ENCODE peak calls at places on chromosomes 6 and 20, in five cellular contexts. One of them, this sample, is unnamed.

GRCh38 chr6:89272611-89273010 is 42.5 kb downstream of the GABRR2 start:
- DNase-seq in SHP77: no peak
- DNase-seq in natural killer cell treated with Interleukin-12 subunit alpha and Interleukin-12 subunit beta and Interleukin-15 and Interleukin-18, amount 100 ng/mL, for 72 hours: no peak
- DNase-seq in T follicular helper cell: no peak
- DNase-seq in NCI-H1092 treated with DMSO at 0.1 percent for 48 hours: no peak
- DNase-seq in this sample: no peak

GRCh38 chr6:25691885-25692284 is 39.9 kb downstream of the SCGN start:
- DNase-seq in T follicular helper cell: no peak
- DNase-seq in NCI-H1092 treated with DMSO at 0.1 percent for 48 hours: no peak
- DNase-seq in SHP77: no peak
- DNase-seq in natural killer cell treated with Interleukin-12 subunit alpha and Interleukin-12 subunit beta and Interleukin-15 and Interleukin-18, amount 100 ng/mL, for 72 hours: no peak
- DNase-seq in this sample: no peak

GRCh38 chr6:99026135-99026534 is 78.4 kb upstream of the FBXL4 start:
- DNase-seq in natural killer cell treated with Interleukin-12 subunit alpha and Interleukin-12 subunit beta and Interleukin-15 and Interleukin-18, amount 100 ng/mL, for 72 hours: no peak
- DNase-seq in T follicular helper cell: no peak
- DNase-seq in NCI-H1092 treated with DMSO at 0.1 percent for 48 hours: no peak
- DNase-seq in SHP77: no peak
- DNase-seq in this sample: no peak

GRCh38 chr6:36839819-36840379 is 655 bp upstream of the CPNE5 start:
- DNase-seq in NCI-H1092 treated with DMSO at 0.1 percent for 48 hours: peak; percentile 22
- DNase-seq in SHP77: no peak
- DNase-seq in natural killer cell treated with Interleukin-12 subunit alpha and Interleukin-12 subunit beta and Interleukin-15 and Interleukin-18, amount 100 ng/mL, for 72 hours: no peak
- DNase-seq in T follicular helper cell: peak; percentile 20
- DNase-seq in this sample: no peak

GRCh38 chr6:149150999-149151398 is 166.5 kb upstream of the TAB2 start:
- DNase-seq in SHP77: no peak
- DNase-seq in T follicular helper cell: no peak
- DNase-seq in NCI-H1092 treated with DMSO at 0.1 percent for 48 hours: no peak
- DNase-seq in natural killer cell treated with Interleukin-12 subunit alpha and Interleukin-12 subunit beta and Interleukin-15 and Interleukin-18, amount 100 ng/mL, for 72 hours: no peak
- DNase-seq in this sample: no peak

GRCh38 chr20:45407783-45408645 is at the start of gene DBNDD2:
- DNase-seq in SHP77: no peak
- DNase-seq in NCI-H1092 treated with DMSO at 0.1 percent for 48 hours: no peak
- DNase-seq in natural killer cell treated with Interleukin-12 subunit alpha and Interleukin-12 subunit beta and Interleukin-15 and Interleukin-18, amount 100 ng/mL, for 72 hours: no peak
- DNase-seq in T follicular helper cell: no peak
- DNase-seq in this sample: no peak

GRCh38 chr20:58547527-58548475 is 32.6 kb upstream of the APCDD1L start:
- DNase-seq in natural killer cell treated with Interleukin-12 subunit alpha and Interleukin-12 subunit beta and Interleukin-15 and Interleukin-18, amount 100 ng/mL, for 72 hours: no peak
- DNase-seq in SHP77: no peak
- DNase-seq in T follicular helper cell: no peak
- DNase-seq in NCI-H1092 treated with DMSO at 0.1 percent for 48 hours: no peak
- DNase-seq in this sample: no peak

GRCh38 chr20:9615118-9615517 is 100.7 kb downstream of the LAMP5 start:
- DNase-seq in T follicular helper cell: no peak
- DNase-seq in natural killer cell treated with Interleukin-12 subunit alpha and Interleukin-12 subunit beta and Interleukin-15 and Interleukin-18, amount 100 ng/mL, for 72 hours: no peak
- DNase-seq in SHP77: no peak
- DNase-seq in NCI-H1092 treated with DMSO at 0.1 percent for 48 hours: no peak
- DNase-seq in this sample: no peak

GRCh38 chr20:36606171-36607116 is 865 bp downstream of the RAB5IF start:
- DNase-seq in SHP77: no peak
- DNase-seq in NCI-H1092 treated with DMSO at 0.1 percent for 48 hours: no peak
- DNase-seq in T follicular helper cell: no peak
- DNase-seq in natural killer cell treated with Interleukin-12 subunit alpha and Interleukin-12 subunit beta and Interleukin-15 and Interleukin-18, amount 100 ng/mL, for 72 hours: no peak
- DNase-seq in this sample: no peak

GRCh38 chr6:19180348-19181073 is 656.7 kb upstream of the ID4 start:
- DNase-seq in natural killer cell treated with Interleukin-12 subunit alpha and Interleukin-12 subunit beta and Interleukin-15 and Interleukin-18, amount 100 ng/mL, for 72 hours: no peak
- DNase-seq in T follicular helper cell: no peak
- DNase-seq in NCI-H1092 treated with DMSO at 0.1 percent for 48 hours: no peak
- DNase-seq in SHP77: no peak
- DNase-seq in this sample: no peak

GRCh38 chr6:160955508-160956295 is 35.9 kb upstream of the MAP3K4 start:
- DNase-seq in natural killer cell treated with Interleukin-12 subunit alpha and Interleukin-12 subunit beta and Interleukin-15 and Interleukin-18, amount 100 ng/mL, for 72 hours: no peak
- DNase-seq in NCI-H1092 treated with DMSO at 0.1 percent for 48 hours: no peak
- DNase-seq in T follicular helper cell: no peak
- DNase-seq in SHP77: no peak
- DNase-seq in this sample: no peak

GRCh38 chr6:15023448-15023847 is 222.4 kb upstream of the JARID2 start:
- DNase-seq in NCI-H1092 treated with DMSO at 0.1 percent for 48 hours: no peak
- DNase-seq in SHP77: no peak
- DNase-seq in T follicular helper cell: no peak
- DNase-seq in natural killer cell treated with Interleukin-12 subunit alpha and Interleukin-12 subunit beta and Interleukin-15 and Interleukin-18, amount 100 ng/mL, for 72 hours: peak; percentile 91
- DNase-seq in this sample: no peak

GRCh38 chr6:52157301-52157930 is 28.8 kb upstream of the IL17A start:
- DNase-seq in T follicular helper cell: no peak
- DNase-seq in natural killer cell treated with Interleukin-12 subunit alpha and Interleukin-12 subunit beta and Interleukin-15 and Interleukin-18, amount 100 ng/mL, for 72 hours: no peak
- DNase-seq in SHP77: no peak
- DNase-seq in NCI-H1092 treated with DMSO at 0.1 percent for 48 hours: no peak
- DNase-seq in this sample: no peak

GRCh38 chr20:62886709-62887058 is 25.1 kb upstream of the TCFL5 start:
- DNase-seq in SHP77: no peak
- DNase-seq in natural killer cell treated with Interleukin-12 subunit alpha and Interleukin-12 subunit beta and Interleukin-15 and Interleukin-18, amount 100 ng/mL, for 72 hours: no peak
- DNase-seq in T follicular helper cell: no peak
- DNase-seq in NCI-H1092 treated with DMSO at 0.1 percent for 48 hours: no peak
- DNase-seq in this sample: no peak

GRCh38 chr6:119348308-119349040 is 1.1 kb downstream of the MAN1A1 start:
- DNase-seq in SHP77: no peak
- DNase-seq in natural killer cell treated with Interleukin-12 subunit alpha and Interleukin-12 subunit beta and Interleukin-15 and Interleukin-18, amount 100 ng/mL, for 72 hours: peak; percentile 65
- DNase-seq in T follicular helper cell: no peak
- DNase-seq in NCI-H1092 treated with DMSO at 0.1 percent for 48 hours: no peak
- DNase-seq in this sample: no peak

GRCh38 chr6:33313709-33314514 is at the start of gene TAPBP:
- DNase-seq in natural killer cell treated with Interleukin-12 subunit alpha and Interleukin-12 subunit beta and Interleukin-15 and Interleukin-18, amount 100 ng/mL, for 72 hours: peak; percentile 93
- DNase-seq in SHP77: peak; percentile 19
- DNase-seq in NCI-H1092 treated with DMSO at 0.1 percent for 48 hours: peak; percentile 34
- DNase-seq in T follicular helper cell: peak; percentile 79
- DNase-seq in this sample: peak; percentile 83

GRCh38 chr6:48826318-48826595 is 636.8 kb downstream of the MMUT start:
- DNase-seq in T follicular helper cell: no peak
- DNase-seq in SHP77: no peak
- DNase-seq in natural killer cell treated with Interleukin-12 subunit alpha and Interleukin-12 subunit beta and Interleukin-15 and Interleukin-18, amount 100 ng/mL, for 72 hours: no peak
- DNase-seq in NCI-H1092 treated with DMSO at 0.1 percent for 48 hours: no peak
- DNase-seq in this sample: no peak

GRCh38 chr6:42226251-42227143 is 8.8 kb upstream of the MRPS10 start:
- DNase-seq in SHP77: no peak
- DNase-seq in T follicular helper cell: no peak
- DNase-seq in natural killer cell treated with Interleukin-12 subunit alpha and Interleukin-12 subunit beta and Interleukin-15 and Interleukin-18, amount 100 ng/mL, for 72 hours: no peak
- DNase-seq in NCI-H1092 treated with DMSO at 0.1 percent for 48 hours: no peak
- DNase-seq in this sample: no peak

GRCh38 chr20:50312682-50313187 is 122.1 kb downstream of the CEBPB start:
- DNase-seq in natural killer cell treated with Interleukin-12 subunit alpha and Interleukin-12 subunit beta and Interleukin-15 and Interleukin-18, amount 100 ng/mL, for 72 hours: no peak
- DNase-seq in NCI-H1092 treated with DMSO at 0.1 percent for 48 hours: no peak
- DNase-seq in SHP77: no peak
- DNase-seq in T follicular helper cell: no peak
- DNase-seq in this sample: no peak

GRCh38 chr6:76420094-76420493 is 347.6 kb upstream of the IMPG1 start:
- DNase-seq in T follicular helper cell: no peak
- DNase-seq in NCI-H1092 treated with DMSO at 0.1 percent for 48 hours: no peak
- DNase-seq in SHP77: no peak
- DNase-seq in natural killer cell treated with Interleukin-12 subunit alpha and Interleukin-12 subunit beta and Interleukin-15 and Interleukin-18, amount 100 ng/mL, for 72 hours: no peak
- DNase-seq in this sample: no peak

GRCh38 chr6:167705211-167705750 is 121.4 kb upstream of the AFDN start:
- DNase-seq in T follicular helper cell: no peak
- DNase-seq in natural killer cell treated with Interleukin-12 subunit alpha and Interleukin-12 subunit beta and Interleukin-15 and Interleukin-18, amount 100 ng/mL, for 72 hours: no peak
- DNase-seq in NCI-H1092 treated with DMSO at 0.1 percent for 48 hours: no peak
- DNase-seq in SHP77: no peak
- DNase-seq in this sample: no peak

GRCh38 chr6:96611342-96611964 is 48.5 kb downstream of the FHL5 start:
- DNase-seq in T follicular helper cell: no peak
- DNase-seq in natural killer cell treated with Interleukin-12 subunit alpha and Interleukin-12 subunit beta and Interleukin-15 and Interleukin-18, amount 100 ng/mL, for 72 hours: no peak
- DNase-seq in SHP77: no peak
- DNase-seq in NCI-H1092 treated with DMSO at 0.1 percent for 48 hours: no peak
- DNase-seq in this sample: no peak

GRCh38 chr6:104625536-104625935 is 234.2 kb downstream of the HACE1 start:
- DNase-seq in T follicular helper cell: no peak
- DNase-seq in NCI-H1092 treated with DMSO at 0.1 percent for 48 hours: no peak
- DNase-seq in SHP77: no peak
- DNase-seq in natural killer cell treated with Interleukin-12 subunit alpha and Interleukin-12 subunit beta and Interleukin-15 and Interleukin-18, amount 100 ng/mL, for 72 hours: no peak
- DNase-seq in this sample: no peak

GRCh38 chr20:58137236-58137635 is 91.2 kb downstream of the ANKRD60 start:
- DNase-seq in natural killer cell treated with Interleukin-12 subunit alpha and Interleukin-12 subunit beta and Interleukin-15 and Interleukin-18, amount 100 ng/mL, for 72 hours: no peak
- DNase-seq in NCI-H1092 treated with DMSO at 0.1 percent for 48 hours: no peak
- DNase-seq in T follicular helper cell: no peak
- DNase-seq in SHP77: no peak
- DNase-seq in this sample: no peak

GRCh38 chr6:109702797-109703196 is 11.7 kb downstream of the FIG4 start:
- DNase-seq in SHP77: no peak
- DNase-seq in natural killer cell treated with Interleukin-12 subunit alpha and Interleukin-12 subunit beta and Interleukin-15 and Interleukin-18, amount 100 ng/mL, for 72 hours: no peak
- DNase-seq in T follicular helper cell: no peak
- DNase-seq in NCI-H1092 treated with DMSO at 0.1 percent for 48 hours: no peak
- DNase-seq in this sample: no peak

GRCh38 chr6:24879351-24879750 is 56.4 kb downstream of the RIPOR2 start:
- DNase-seq in natural killer cell treated with Interleukin-12 subunit alpha and Interleukin-12 subunit beta and Interleukin-15 and Interleukin-18, amount 100 ng/mL, for 72 hours: no peak
- DNase-seq in SHP77: no peak
- DNase-seq in NCI-H1092 treated with DMSO at 0.1 percent for 48 hours: no peak
- DNase-seq in T follicular helper cell: no peak
- DNase-seq in this sample: no peak

GRCh38 chr6:102759415-102759814 is 1365.9 kb downstream of the GRIK2 start:
- DNase-seq in T follicular helper cell: no peak
- DNase-seq in natural killer cell treated with Interleukin-12 subunit alpha and Interleukin-12 subunit beta and Interleukin-15 and Interleukin-18, amount 100 ng/mL, for 72 hours: no peak
- DNase-seq in NCI-H1092 treated with DMSO at 0.1 percent for 48 hours: no peak
- DNase-seq in SHP77: no peak
- DNase-seq in this sample: no peak

GRCh38 chr20:4512891-4513550 is 208.7 kb upstream of the PRND start:
- DNase-seq in SHP77: no peak
- DNase-seq in T follicular helper cell: no peak
- DNase-seq in NCI-H1092 treated with DMSO at 0.1 percent for 48 hours: no peak
- DNase-seq in natural killer cell treated with Interleukin-12 subunit alpha and Interleukin-12 subunit beta and Interleukin-15 and Interleukin-18, amount 100 ng/mL, for 72 hours: no peak
- DNase-seq in this sample: no peak

GRCh38 chr6:79215233-79215824 is 19.2 kb downstream of the HMGN3 start:
- DNase-seq in T follicular helper cell: no peak
- DNase-seq in SHP77: no peak
- DNase-seq in natural killer cell treated with Interleukin-12 subunit alpha and Interleukin-12 subunit beta and Interleukin-15 and Interleukin-18, amount 100 ng/mL, for 72 hours: no peak
- DNase-seq in NCI-H1092 treated with DMSO at 0.1 percent for 48 hours: no peak
- DNase-seq in this sample: no peak

GRCh38 chr20:44279228-44279627 is 31.8 kb downstream of the FITM2 start:
- DNase-seq in T follicular helper cell: no peak
- DNase-seq in NCI-H1092 treated with DMSO at 0.1 percent for 48 hours: no peak
- DNase-seq in SHP77: no peak
- DNase-seq in natural killer cell treated with Interleukin-12 subunit alpha and Interleukin-12 subunit beta and Interleukin-15 and Interleukin-18, amount 100 ng/mL, for 72 hours: no peak
- DNase-seq in this sample: no peak

GRCh38 chr6:151095538-151096254 is 144.1 kb upstream of the AKAP12 start:
- DNase-seq in NCI-H1092 treated with DMSO at 0.1 percent for 48 hours: no peak
- DNase-seq in T follicular helper cell: no peak
- DNase-seq in SHP77: no peak
- DNase-seq in natural killer cell treated with Interleukin-12 subunit alpha and Interleukin-12 subunit beta and Interleukin-15 and Interleukin-18, amount 100 ng/mL, for 72 hours: no peak
- DNase-seq in this sample: no peak

GRCh38 chr6:12291785-12292604 is 1.8 kb downstream of the EDN1 start:
- DNase-seq in natural killer cell treated with Interleukin-12 subunit alpha and Interleukin-12 subunit beta and Interleukin-15 and Interleukin-18, amount 100 ng/mL, for 72 hours: no peak
- DNase-seq in SHP77: no peak
- DNase-seq in T follicular helper cell: no peak
- DNase-seq in NCI-H1092 treated with DMSO at 0.1 percent for 48 hours: no peak
- DNase-seq in this sample: no peak

GRCh38 chr6:2790588-2790987 is 25.4 kb downstream of the WRNIP1 start:
- DNase-seq in NCI-H1092 treated with DMSO at 0.1 percent for 48 hours: no peak
- DNase-seq in natural killer cell treated with Interleukin-12 subunit alpha and Interleukin-12 subunit beta and Interleukin-15 and Interleukin-18, amount 100 ng/mL, for 72 hours: no peak
- DNase-seq in SHP77: no peak
- DNase-seq in T follicular helper cell: no peak
- DNase-seq in this sample: no peak

GRCh38 chr20:37611346-37611745 is 82.5 kb upstream of the CTNNBL1 start:
- DNase-seq in SHP77: no peak
- DNase-seq in T follicular helper cell: no peak
- DNase-seq in NCI-H1092 treated with DMSO at 0.1 percent for 48 hours: no peak
- DNase-seq in natural killer cell treated with Interleukin-12 subunit alpha and Interleukin-12 subunit beta and Interleukin-15 and Interleukin-18, amount 100 ng/mL, for 72 hours: no peak
- DNase-seq in this sample: no peak

GRCh38 chr6:25056130-25056529 is 120.4 kb upstream of the RIPOR2 start:
- DNase-seq in NCI-H1092 treated with DMSO at 0.1 percent for 48 hours: no peak
- DNase-seq in T follicular helper cell: peak; percentile 49
- DNase-seq in natural killer cell treated with Interleukin-12 subunit alpha and Interleukin-12 subunit beta and Interleukin-15 and Interleukin-18, amount 100 ng/mL, for 72 hours: peak; percentile 68
- DNase-seq in SHP77: no peak
- DNase-seq in this sample: peak; percentile 31

GRCh38 chr6:135170238-135170637 is 10.9 kb upstream of the MYB start:
- DNase-seq in SHP77: no peak
- DNase-seq in NCI-H1092 treated with DMSO at 0.1 percent for 48 hours: no peak
- DNase-seq in T follicular helper cell: no peak
- DNase-seq in natural killer cell treated with Interleukin-12 subunit alpha and Interleukin-12 subunit beta and Interleukin-15 and Interleukin-18, amount 100 ng/mL, for 72 hours: no peak
- DNase-seq in this sample: no peak

This sample was measured in T-cell.